ENCODE peak calls at places on chromosome 7, in seven cellular contexts. U is lower lobe of right lung, Y is GM23338, D is IMR-90, A is upper lobe of right lung, P is mammary epithelial cell, I is ovary. S is an unnamed sample. For H3K4me1, the result is how much of the 10 kb centered on the place peaks cover.

GRCh38 chr7:1918063-1918645 is 248.1 kb downstream of the ELFN1 start:
- DNase-seq in U (peak), Y (no peak), D (no peak), A (no peak), P (no peak), I (no peak), S (no peak)

GRCh38 chr7:23658831-23659427 is 21.1 kb upstream of the FAM221A start:
- DNase-seq in U (no peak), Y (no peak), D (no peak), A (no peak), P (no peak), I (no peak), S (no peak)

GRCh38 chr7:155461631-155462030 is 3.7 kb downstream of the EN2 start:
- DNase-seq in U (no peak), Y (no peak), D (no peak), A (no peak), P (no peak), I (no peak), S (no peak)

GRCh38 chr7:5177060-5177459 is 13.0 kb upstream of the WIPI2 start:
- DNase-seq in U (peak), Y (no peak), D (peak), A (peak), P (peak), I (peak), S (peak)

GRCh38 chr7:94300176-94300835 is 94.4 kb upstream of the COL1A2 start:
- DNase-seq in U (no peak), Y (no peak), D (no peak), A (no peak), P (no peak), I (no peak), S (no peak)

GRCh38 chr7:133754718-133755117 is 372.4 kb upstream of the LRGUK start:
- DNase-seq in U (no peak), Y (no peak), D (peak), A (no peak), P (no peak), I (no peak), S (no peak)

GRCh38 chr7:141055146-141055545 is 18.7 kb upstream of the TMEM178B start:
- DNase-seq in U (no peak), Y (no peak), D (no peak), A (no peak), P (no peak), I (no peak), S (no peak)

GRCh38 chr7:42550706-42551470 is 313.9 kb upstream of the GLI3 start:
- DNase-seq in U (no peak), Y (no peak), D (no peak), A (no peak), P (no peak), I (no peak), S (no peak)

GRCh38 chr7:44607141-44608068 is 978 bp downstream of the OGDH start:
- DNase-seq in U (no peak), Y (no peak), D (no peak), A (no peak), P (no peak), I (no peak), S (no peak)

GRCh38 chr7:7868245-7868899 is 100.2 kb upstream of the GLCCI1 start:
- DNase-seq in U (no peak), Y (no peak), D (no peak), A (no peak), P (no peak), I (no peak), S (no peak)

GRCh38 chr7:89042963-89043362 is 247.4 kb upstream of the TEX47 start:
- DNase-seq in U (no peak), Y (no peak), D (no peak), A (no peak), P (no peak), I (no peak), S (no peak)

GRCh38 chr7:45156516-45157272 is 897 bp upstream of the RAMP3 start:
- DNase-seq in U (no peak), Y (no peak), D (no peak), A (no peak), P (no peak), I (no peak), S (no peak)

GRCh38 chr7:2638224-2638991 is 6.6 kb downstream of the TTYH3 start:
- DNase-seq in U (no peak), Y (no peak), D (peak), A (no peak), P (no peak), I (no peak), S (no peak)

GRCh38 chr7:75854233-75854632 is 24.6 kb upstream of the RHBDD2 start:
- DNase-seq in U (peak), Y (no peak), D (peak), A (no peak), P (peak), I (no peak), S (no peak)

GRCh38 chr7:41416208-41416595 is 286.7 kb downstream of the INHBA start:
- DNase-seq in U (no peak), Y (no peak), D (peak), A (no peak), P (peak), I (no peak), S (no peak)

GRCh38 chr7:63900394-63901203 is 98.0 kb upstream of the ZNF722 start:
- DNase-seq in U (peak), Y (no peak), D (no peak), A (peak), P (no peak), I (peak), S (peak)

GRCh38 chr7:120738816-120739215 is 119.1 kb downstream of the TSPAN12 start:
- DNase-seq in U (no peak), Y (peak), D (no peak), A (no peak), P (no peak), I (no peak), S (no peak)

GRCh38 chr7:17401806-17402627 is 103.6 kb downstream of the AHR start:
- DNase-seq in U (no peak), Y (no peak), D (no peak), A (no peak), P (no peak), I (no peak), S (no peak)

GRCh38 chr7:138834583-138834982 is 36.6 kb upstream of the ATP6V0A4 start:
- DNase-seq in U (no peak), Y (no peak), D (no peak), A (no peak), P (no peak), I (no peak), S (no peak)

GRCh38 chr7:35430547-35431153 is 176.8 kb upstream of the TBX20 start:
- DNase-seq in U (no peak), Y (peak), D (no peak), A (no peak), P (peak), I (no peak), S (no peak)

GRCh38 chr7:75966209-75966961 is 28.0 kb downstream of the TMEM120A start:
- DNase-seq in U (no peak), Y (no peak), D (no peak), A (no peak), P (no peak), I (peak), S (no peak)

GRCh38 chr7:69920802-69921201 is 322.5 kb downstream of the AUTS2 start:
- DNase-seq in U (no peak), Y (no peak), D (no peak), A (no peak), P (no peak), I (no peak), S (no peak)

GRCh38 chr7:78141533-78142281 is 343.1 kb downstream of the PHTF2 start:
- DNase-seq in U (no peak), Y (no peak), D (peak), A (no peak), P (no peak), I (no peak), S (no peak)

GRCh38 chr7:141884544-141885227 is 31.5 kb upstream of the OR9A4 start:
- DNase-seq in U (no peak), Y (no peak), D (no peak), A (no peak), P (no peak), I (no peak), S (no peak)

GRCh38 chr7:82593780-82594179 is 150.2 kb upstream of the CACNA2D1 start:
- DNase-seq in U (no peak), Y (no peak), D (peak), A (no peak), P (peak), I (no peak), S (no peak)
- TF ChIP-seq CTCF in U (no peak), Y (no peak), D (no peak), A (no peak), P (no peak), I (no peak), S (no peak)

GRCh38 chr7:104983620-104984539 is 30.1 kb upstream of the KMT2E start:
- DNase-seq in U (peak), Y (peak), D (peak), A (peak), P (peak), I (peak), S (peak)

GRCh38 chr7:104982308-104982755 is 31.7 kb upstream of the KMT2E start:
- DNase-seq in U (no peak), Y (no peak), D (no peak), A (no peak), P (peak), I (no peak), S (no peak)

GRCh38 chr7:104984591-104985258 is 29.3 kb upstream of the KMT2E start:
- DNase-seq in U (no peak), Y (no peak), D (no peak), A (no peak), P (no peak), I (no peak), S (no peak)

GRCh38 chr7:104981671-104982036 is 32.4 kb upstream of the KMT2E start:
- DNase-seq in U (no peak), Y (no peak), D (no peak), A (no peak), P (no peak), I (no peak), S (no peak)

DNA sequence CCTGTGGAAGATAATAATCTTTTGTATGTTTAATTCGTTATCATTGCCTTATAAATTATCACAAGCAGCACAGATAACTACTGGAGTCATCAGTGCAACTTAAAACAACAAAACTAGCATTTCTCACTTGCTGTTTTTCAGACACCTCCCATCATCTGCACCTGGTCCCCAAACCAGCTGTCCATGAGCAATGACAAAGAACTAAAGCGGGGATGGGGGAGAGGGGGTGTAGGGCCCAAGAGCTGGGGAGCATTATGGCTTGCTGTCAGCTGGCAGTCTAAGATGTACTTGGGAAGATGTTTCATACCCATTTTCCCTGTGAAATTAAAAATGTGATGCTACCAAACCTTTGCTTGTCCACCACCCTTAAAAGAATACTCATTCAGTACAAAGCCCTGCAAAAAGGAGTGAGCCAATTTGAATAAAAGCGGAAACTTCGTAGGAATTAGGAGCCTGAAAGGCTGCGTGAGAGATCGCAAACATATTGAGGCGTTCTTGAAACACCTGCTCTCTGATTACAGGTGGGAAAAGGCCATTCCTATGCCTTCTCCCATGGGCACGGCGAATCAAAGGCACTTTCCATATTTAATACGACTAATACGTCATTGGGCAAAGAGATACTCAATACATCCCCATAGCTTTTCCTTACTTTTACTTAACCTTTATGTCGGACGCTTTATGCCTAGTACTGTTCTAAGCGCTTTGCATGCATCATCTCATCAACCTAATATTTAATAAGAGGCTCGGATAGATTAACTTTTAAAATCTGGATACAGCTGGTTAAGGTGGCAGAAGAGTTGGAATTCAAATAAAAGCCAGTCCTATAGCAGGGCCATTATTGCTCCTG is 31.0 kb upstream of the KMT2E start:
- DNase-seq in U (no peak), Y (no peak), D (no peak), A (no peak), P (no peak), I (no peak), S (no peak)
- H3K4me1 ChIP-seq in U (half or more), Y (half or more), D (under half), A (half or more), P (half or more), I (under half), S (half or more)

GRCh38 chr7:27663989-27664331 is 1.3 kb upstream of the HIBADH start:
- DNase-seq in U (no peak), Y (no peak), D (no peak), A (no peak), P (no peak), I (no peak), S (no peak)
- H3K27ac ChIP-seq in U (no peak), Y (no peak), D (no peak), A (no peak), P (no peak), I (no peak), S (peak)

GRCh38 chr7:66013938-66014337 is 31.9 kb upstream of the GUSB start:
- DNase-seq in U (peak), Y (peak), D (peak), A (peak), P (peak), I (no peak), S (peak)
- TF ChIP-seq CTCF in U (peak), Y (peak), D (peak), A (peak), P (peak), I (no peak), S (peak)

DNA sequence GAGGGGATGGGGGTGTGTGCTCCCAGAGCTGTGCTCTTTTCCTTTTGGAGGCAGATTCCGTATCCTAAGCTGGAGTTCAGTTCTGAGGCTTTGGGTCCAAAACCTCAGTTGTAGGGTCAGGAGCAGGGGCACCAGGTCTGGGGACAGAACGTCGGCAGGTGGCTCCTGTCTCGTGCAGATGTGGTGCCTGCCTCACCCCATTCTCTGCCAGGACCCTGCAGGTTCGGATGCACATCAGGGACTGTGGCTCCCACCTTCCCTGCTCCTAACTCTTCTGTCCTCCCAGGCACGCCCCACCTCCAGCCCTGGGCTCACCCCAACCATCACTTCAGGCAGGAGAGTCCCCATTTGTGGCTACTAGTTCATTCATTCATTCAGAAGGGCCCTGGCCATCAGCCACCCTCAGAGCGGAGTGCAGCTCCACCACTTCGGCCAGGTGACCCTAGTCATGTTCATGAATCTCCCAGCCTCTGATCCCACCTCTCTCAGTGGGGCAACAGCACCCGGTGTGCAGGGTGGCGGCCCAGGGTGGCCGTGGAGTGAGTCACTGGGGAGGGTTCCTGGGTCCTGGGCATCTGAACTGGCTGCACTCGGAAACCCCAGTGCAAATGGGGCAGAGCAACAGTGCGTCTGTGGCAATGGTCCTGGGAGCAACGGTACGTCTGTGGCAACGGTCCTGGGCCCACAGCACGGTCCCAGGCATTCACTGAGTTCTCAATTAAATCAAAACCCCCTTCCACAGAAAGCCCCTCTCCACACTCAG is 100.8 kb upstream of the FAM20C start:
- DNase-seq in U (no peak), Y (no peak), D (no peak), A (no peak), P (no peak), I (no peak), S (no peak)
- H3K4me1 ChIP-seq in U (under half), Y (under half), D (under half), A (under half), P (half or more), I (under half), S (under half)

GRCh38 chr7:129874722-129875121 is 78.0 kb downstream of the UBE2H start:
- DNase-seq in U (no peak), Y (no peak), D (no peak), A (no peak), P (no peak), I (no peak), S (no peak)

GRCh38 chr7:129875160-129875559 is 77.6 kb downstream of the UBE2H start:
- DNase-seq in U (no peak), Y (no peak), D (no peak), A (no peak), P (no peak), I (no peak), S (no peak)

GRCh38 chr7:129866251-129866650 is 86.5 kb downstream of the UBE2H start:
- DNase-seq in U (no peak), Y (no peak), D (no peak), A (no peak), P (no peak), I (no peak), S (no peak)

GRCh38 chr7:129872054-129872453 is 80.7 kb downstream of the UBE2H start:
- DNase-seq in U (no peak), Y (no peak), D (peak), A (no peak), P (peak), I (no peak), S (no peak)

GRCh38 chr7:129870668-129871067 is 82.1 kb downstream of the UBE2H start:
- DNase-seq in U (no peak), Y (no peak), D (no peak), A (no peak), P (no peak), I (no peak), S (no peak)
- H3K27ac ChIP-seq in U (no peak), Y (peak), D (no peak), A (no peak), P (no peak), I (no peak), S (no peak)

DNA sequence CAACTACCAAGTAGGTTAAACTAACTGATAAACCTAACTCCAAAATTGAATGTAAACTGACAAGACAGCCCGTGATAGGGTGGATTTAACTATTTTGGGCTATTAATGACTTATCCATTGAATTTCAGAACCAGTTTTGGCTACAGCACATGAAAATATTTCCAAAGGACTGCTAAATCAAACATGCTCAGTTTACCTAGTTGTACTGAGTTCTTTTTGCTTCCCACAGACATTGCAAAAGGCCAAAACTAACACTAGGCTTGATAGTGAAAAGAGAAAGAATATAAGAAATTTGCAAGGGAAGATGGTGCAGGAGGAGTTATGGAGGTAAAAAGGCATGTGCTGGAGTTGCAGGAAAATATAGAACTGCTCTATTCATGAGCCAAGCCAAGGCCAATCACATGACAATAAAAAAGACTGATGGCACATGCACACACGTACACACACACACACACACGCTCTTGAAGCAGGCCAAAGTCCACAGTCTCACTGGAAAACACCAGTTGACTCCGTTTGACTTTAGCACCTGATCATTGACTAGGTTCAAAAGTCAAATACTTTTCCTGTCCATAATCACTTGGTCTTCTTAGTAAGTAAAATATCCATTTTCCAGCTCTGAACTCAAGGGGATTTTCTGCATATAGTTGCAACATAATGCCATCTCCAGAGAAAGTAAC is 76.0 kb upstream of the AGBL3 start:
- DNase-seq in U (no peak), Y (no peak), D (no peak), A (no peak), P (no peak), I (no peak), S (no peak)
- TF ChIP-seq CTCF in U (no peak), Y (no peak), D (no peak), A (no peak), P (no peak), I (no peak), S (no peak)

GRCh38 chr7:27170494-27170811 is 3.7 kb downstream of the HOXA10 start:
- DNase-seq in U (no peak), Y (no peak), D (no peak), A (no peak), P (no peak), I (no peak), S (no peak)
- H3K4me1 ChIP-seq in U (under half), Y (under half), D (under half), A (under half), P (under half), I (under half), S (under half)

GRCh38 chr7:27099839-27100225 is 2.7 kb downstream of the HOXA2 start:
- DNase-seq in U (no peak), Y (no peak), D (peak), A (no peak), P (peak), I (no peak), S (no peak)

GRCh38 chr7:27097686-27098492 is 2.1 kb upstream of the HOXA1 start:
- DNase-seq in U (no peak), Y (peak), D (peak), A (no peak), P (peak), I (no peak), S (no peak)

GRCh38 chr7:27096756-27097514 is 1.1 kb upstream of the HOXA1 start:
- DNase-seq in U (peak), Y (peak), D (peak), A (peak), P (peak), I (no peak), S (peak)

GRCh38 chr7:27099224-27099838 is 3.2 kb downstream of the HOXA2 start:
- DNase-seq in U (no peak), Y (peak), D (peak), A (no peak), P (peak), I (no peak), S (no peak)

GRCh38 chr7:27098493-27099223 is 2.9 kb upstream of the HOXA1 start:
- DNase-seq in U (no peak), Y (peak), D (peak), A (no peak), P (peak), I (no peak), S (peak)
- H3K27ac ChIP-seq in U (peak), Y (no peak), D (peak), A (peak), P (peak), I (no peak), S (peak)

GRCh38 chr7:11153694-11154093 is 180.0 kb downstream of the PHF14 start:
- DNase-seq in U (no peak), Y (peak), D (no peak), A (no peak), P (no peak), I (no peak), S (no peak)
- TF ChIP-seq CTCF in U (no peak), Y (peak), D (no peak), A (peak), P (no peak), I (no peak), S (no peak)

S was measured in transverse colon.